ENCODE peak calls at places on chromosomes 3 and 15, in six cellular contexts. One of them, this sample, is unnamed. For H3K27me3 and H3K9me3, the result is how much of the 10 kb centered on the place peaks cover.

GRCh38 chr3:102400142-102400541 is 34.7 kb upstream of the ZPLD1 start:
- DNase-seq in ovary: no peak
- DNase-seq in right atrium auricular region: no peak
- DNase-seq in AG04450: no peak
- DNase-seq in endothelial cell of umbilical vein: no peak
- DNase-seq in psoas muscle: no peak
- DNase-seq in this sample: no peak

GRCh38 chr3:183252973-183253363 is at the start of gene B3GNT5:
- DNase-seq in ovary: peak
- DNase-seq in endothelial cell of umbilical vein: peak
- DNase-seq in right atrium auricular region: no peak
- DNase-seq in AG04450: no peak
- DNase-seq in psoas muscle: peak
- DNase-seq in this sample: peak

GRCh38 chr15:99613887-99614642 is 48.3 kb downstream of the MEF2A start:
- DNase-seq in ovary: no peak
- DNase-seq in endothelial cell of umbilical vein: no peak
- DNase-seq in psoas muscle: peak
- DNase-seq in right atrium auricular region: no peak
- DNase-seq in AG04450: no peak
- DNase-seq in this sample: peak

GRCh38 chr15:99451484-99451883 is 114.3 kb upstream of the MEF2A start:
- DNase-seq in right atrium auricular region: peak
- DNase-seq in psoas muscle: no peak
- DNase-seq in ovary: no peak
- DNase-seq in endothelial cell of umbilical vein: no peak
- DNase-seq in AG04450: no peak
- DNase-seq in this sample: no peak

GRCh38 chr3:24598691-24599090 is 104.0 kb upstream of the THRB start:
- DNase-seq in endothelial cell of umbilical vein: peak
- DNase-seq in ovary: no peak
- DNase-seq in AG04450: no peak
- DNase-seq in right atrium auricular region: no peak
- DNase-seq in psoas muscle: no peak
- DNase-seq in this sample: no peak

GRCh38 chr15:65558336-65558735 is 28.1 kb downstream of the HACD3 start:
- DNase-seq in AG04450: peak
- DNase-seq in right atrium auricular region: no peak
- DNase-seq in endothelial cell of umbilical vein: no peak
- DNase-seq in psoas muscle: no peak
- DNase-seq in ovary: peak
- DNase-seq in this sample: no peak

GRCh38 chr3:150107429-150108175 is 136.9 kb upstream of the PFN2 start:
- DNase-seq in ovary: no peak
- DNase-seq in endothelial cell of umbilical vein: no peak
- DNase-seq in psoas muscle: no peak
- DNase-seq in right atrium auricular region: no peak
- DNase-seq in AG04450: no peak
- DNase-seq in this sample: no peak

GRCh38 chr3:148880681-148881080 is 15.6 kb downstream of the CPA3 start:
- DNase-seq in psoas muscle: no peak
- DNase-seq in endothelial cell of umbilical vein: no peak
- DNase-seq in right atrium auricular region: no peak
- DNase-seq in ovary: no peak
- DNase-seq in AG04450: no peak
- DNase-seq in this sample: no peak

GRCh38 chr15:33994005-33994615 is 25.8 kb downstream of the CHRM5 start:
- DNase-seq in endothelial cell of umbilical vein: peak
- DNase-seq in psoas muscle: no peak
- DNase-seq in ovary: no peak
- DNase-seq in right atrium auricular region: no peak
- DNase-seq in AG04450: no peak
- DNase-seq in this sample: no peak

GRCh38 chr3:29453278-29453961 is 172.5 kb downstream of the RBMS3 start:
- DNase-seq in AG04450: no peak
- DNase-seq in endothelial cell of umbilical vein: no peak
- DNase-seq in ovary: no peak
- DNase-seq in right atrium auricular region: no peak
- DNase-seq in psoas muscle: peak
- DNase-seq in this sample: peak

GRCh38 chr15:81235781-81236507 is 39.3 kb downstream of the IL16 start:
- DNase-seq in AG04450: peak
- DNase-seq in psoas muscle: peak
- DNase-seq in ovary: peak
- DNase-seq in endothelial cell of umbilical vein: peak
- DNase-seq in right atrium auricular region: no peak
- DNase-seq in this sample: no peak

GRCh38 chr15:82790321-82790720 is 15.5 kb downstream of the FSD2 start:
- DNase-seq in ovary: no peak
- DNase-seq in AG04450: no peak
- DNase-seq in right atrium auricular region: no peak
- DNase-seq in endothelial cell of umbilical vein: no peak
- DNase-seq in psoas muscle: no peak
- DNase-seq in this sample: no peak

GRCh38 chr3:89740881-89741177 is 633.4 kb downstream of the EPHA3 start:
- DNase-seq in psoas muscle: no peak
- DNase-seq in AG04450: peak
- DNase-seq in endothelial cell of umbilical vein: no peak
- DNase-seq in ovary: no peak
- DNase-seq in right atrium auricular region: no peak
- DNase-seq in this sample: no peak

GRCh38 chr15:73388256-73388781 is 19.6 kb upstream of the HCN4 start:
- DNase-seq in endothelial cell of umbilical vein: no peak
- DNase-seq in AG04450: no peak
- DNase-seq in ovary: no peak
- DNase-seq in right atrium auricular region: no peak
- DNase-seq in psoas muscle: no peak
- DNase-seq in this sample: no peak

GRCh38 chr3:15405448-15406050 is 21.8 kb downstream of the METTL6 start:
- DNase-seq in AG04450: peak
- DNase-seq in endothelial cell of umbilical vein: peak
- DNase-seq in ovary: peak
- DNase-seq in right atrium auricular region: no peak
- DNase-seq in psoas muscle: no peak
- DNase-seq in this sample: no peak

GRCh38 chr3:130700541-130700940 is 46.1 kb downstream of the PIK3R4 start:
- DNase-seq in psoas muscle: no peak
- DNase-seq in right atrium auricular region: no peak
- DNase-seq in ovary: no peak
- DNase-seq in endothelial cell of umbilical vein: peak
- DNase-seq in AG04450: no peak
- DNase-seq in this sample: no peak

GRCh38 chr3:69565316-69565715 is 173.9 kb upstream of the MITF start:
- DNase-seq in AG04450: no peak
- DNase-seq in right atrium auricular region: no peak
- DNase-seq in ovary: no peak
- DNase-seq in endothelial cell of umbilical vein: no peak
- DNase-seq in psoas muscle: no peak
- DNase-seq in this sample: no peak

GRCh38 chr15:22888120-22888859 is 49.8 kb downstream of the NIPA2 start:
- DNase-seq in right atrium auricular region: no peak
- DNase-seq in psoas muscle: no peak
- DNase-seq in endothelial cell of umbilical vein: peak
- DNase-seq in AG04450: peak
- DNase-seq in ovary: no peak
- DNase-seq in this sample: no peak

GRCh38 chr3:142866841-142867631 is 21.8 kb downstream of the PCOLCE2 start:
- DNase-seq in right atrium auricular region: no peak
- DNase-seq in endothelial cell of umbilical vein: no peak
- DNase-seq in ovary: no peak
- DNase-seq in psoas muscle: no peak
- DNase-seq in AG04450: no peak
- DNase-seq in this sample: no peak

GRCh38 chr3:31242026-31242455 is 290.7 kb upstream of the STT3B start:
- DNase-seq in ovary: no peak
- DNase-seq in psoas muscle: no peak
- DNase-seq in right atrium auricular region: no peak
- DNase-seq in AG04450: no peak
- DNase-seq in endothelial cell of umbilical vein: no peak
- DNase-seq in this sample: no peak

GRCh38 chr3:128491071-128491899 is 1.7 kb downstream of the GATA2 start:
- DNase-seq in right atrium auricular region: no peak
- DNase-seq in psoas muscle: no peak
- DNase-seq in AG04450: no peak
- DNase-seq in endothelial cell of umbilical vein: peak
- DNase-seq in ovary: no peak
- DNase-seq in this sample: no peak
- H3K27me3 ChIP-seq in right atrium auricular region: under half
- H3K27me3 ChIP-seq in psoas muscle: half or more
- H3K27me3 ChIP-seq in AG04450: under half
- H3K27me3 ChIP-seq in endothelial cell of umbilical vein: under half
- H3K27me3 ChIP-seq in ovary: under half
- H3K27me3 ChIP-seq in this sample: under half

DNA sequence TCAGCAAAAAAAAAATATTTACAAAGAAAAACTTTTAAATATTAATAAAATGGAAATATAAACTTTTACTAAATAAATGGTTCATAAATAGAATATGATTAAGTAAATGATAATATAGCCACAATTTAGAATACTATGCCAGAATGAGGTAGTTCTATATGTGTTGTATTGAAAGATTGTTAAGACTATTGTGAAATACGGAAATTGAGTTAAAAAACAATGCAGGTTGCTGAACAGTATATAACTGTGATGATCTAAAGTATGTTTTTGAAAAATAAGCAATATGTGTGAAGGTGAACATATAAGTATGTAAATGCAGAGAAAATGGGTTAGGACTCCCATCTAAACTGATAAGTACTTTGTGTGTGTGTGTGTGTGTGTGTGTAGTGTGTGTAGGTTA is 1.2 kb downstream of the ZNF35 start:
- DNase-seq in endothelial cell of umbilical vein: no peak
- DNase-seq in ovary: no peak
- DNase-seq in psoas muscle: no peak
- DNase-seq in AG04450: no peak
- DNase-seq in right atrium auricular region: no peak
- DNase-seq in this sample: no peak
- H3K9me3 ChIP-seq in endothelial cell of umbilical vein: under half
- H3K9me3 ChIP-seq in ovary: under half
- H3K9me3 ChIP-seq in psoas muscle: under half
- H3K9me3 ChIP-seq in AG04450: under half
- H3K9me3 ChIP-seq in right atrium auricular region: under half
- H3K9me3 ChIP-seq in this sample: under half

GRCh38 chr3:113354307-113354706 is 87.0 kb downstream of the CFAP44 start:
- DNase-seq in ovary: no peak
- DNase-seq in right atrium auricular region: no peak
- DNase-seq in AG04450: no peak
- DNase-seq in psoas muscle: no peak
- DNase-seq in endothelial cell of umbilical vein: no peak
- DNase-seq in this sample: no peak
- H3K27me3 ChIP-seq in ovary: under half
- H3K27me3 ChIP-seq in right atrium auricular region: under half
- H3K27me3 ChIP-seq in AG04450: under half
- H3K27me3 ChIP-seq in psoas muscle: under half
- H3K27me3 ChIP-seq in endothelial cell of umbilical vein: under half
- H3K27me3 ChIP-seq in this sample: under half

GRCh38 chr3:80395023-80395422 is 627.2 kb upstream of the ROBO1 start:
- DNase-seq in endothelial cell of umbilical vein: no peak
- DNase-seq in right atrium auricular region: no peak
- DNase-seq in ovary: no peak
- DNase-seq in AG04450: no peak
- DNase-seq in psoas muscle: no peak
- DNase-seq in this sample: no peak

DNA sequence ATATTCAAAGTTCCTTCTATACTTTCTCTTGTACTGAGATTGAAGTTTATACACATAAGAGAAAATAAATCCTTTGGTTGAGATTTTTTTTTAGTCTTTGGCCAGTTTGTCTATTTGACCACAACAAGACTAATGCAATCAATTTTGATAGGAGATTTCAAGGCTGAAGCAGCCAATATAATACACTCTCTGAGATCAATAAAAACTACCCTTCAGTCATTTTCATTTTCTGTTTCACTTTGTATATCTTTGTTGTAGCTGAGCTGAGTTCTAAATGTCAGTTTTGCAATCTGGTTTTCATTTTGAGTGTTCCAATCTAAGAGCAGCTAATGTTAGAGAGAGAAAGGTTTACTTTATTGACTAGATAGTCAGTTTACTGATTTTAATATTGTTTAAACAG is 623.8 kb upstream of the ROBO1 start:
- DNase-seq in ovary: no peak
- DNase-seq in psoas muscle: no peak
- DNase-seq in AG04450: no peak
- DNase-seq in right atrium auricular region: no peak
- DNase-seq in endothelial cell of umbilical vein: no peak
- DNase-seq in this sample: no peak
- H3K9me3 ChIP-seq in ovary: under half
- H3K9me3 ChIP-seq in psoas muscle: under half
- H3K9me3 ChIP-seq in AG04450: under half
- H3K9me3 ChIP-seq in right atrium auricular region: under half
- H3K9me3 ChIP-seq in endothelial cell of umbilical vein: under half
- H3K9me3 ChIP-seq in this sample: under half

GRCh38 chr15:52800852-52801747 is 11.0 kb upstream of the ONECUT1 start:
- DNase-seq in ovary: no peak
- DNase-seq in psoas muscle: no peak
- DNase-seq in endothelial cell of umbilical vein: no peak
- DNase-seq in AG04450: no peak
- DNase-seq in right atrium auricular region: no peak
- DNase-seq in this sample: no peak
- H3K27me3 ChIP-seq in ovary: under half
- H3K27me3 ChIP-seq in psoas muscle: half or more
- H3K27me3 ChIP-seq in endothelial cell of umbilical vein: half or more
- H3K27me3 ChIP-seq in AG04450: half or more
- H3K27me3 ChIP-seq in right atrium auricular region: half or more
- H3K27me3 ChIP-seq in this sample: under half

GRCh38 chr3:43013743-43014155 is 34.6 kb downstream of the GASK1A start:
- DNase-seq in ovary: no peak
- DNase-seq in AG04450: no peak
- DNase-seq in endothelial cell of umbilical vein: no peak
- DNase-seq in psoas muscle: no peak
- DNase-seq in right atrium auricular region: no peak
- DNase-seq in this sample: no peak

GRCh38 chr3:43012189-43012588 is 33.1 kb downstream of the GASK1A start:
- DNase-seq in right atrium auricular region: no peak
- DNase-seq in psoas muscle: no peak
- DNase-seq in endothelial cell of umbilical vein: no peak
- DNase-seq in ovary: no peak
- DNase-seq in AG04450: no peak
- DNase-seq in this sample: no peak

GRCh38 chr3:43011638-43012037 is 32.5 kb downstream of the GASK1A start:
- DNase-seq in endothelial cell of umbilical vein: no peak
- DNase-seq in psoas muscle: no peak
- DNase-seq in ovary: no peak
- DNase-seq in AG04450: no peak
- DNase-seq in right atrium auricular region: no peak
- DNase-seq in this sample: no peak

GRCh38 chr3:43014216-43014615 is 35.1 kb downstream of the GASK1A start:
- DNase-seq in ovary: no peak
- DNase-seq in psoas muscle: no peak
- DNase-seq in AG04450: no peak
- DNase-seq in right atrium auricular region: no peak
- DNase-seq in endothelial cell of umbilical vein: no peak
- DNase-seq in this sample: no peak

GRCh38 chr3:43013256-43013655 is 34.1 kb downstream of the GASK1A start:
- DNase-seq in endothelial cell of umbilical vein: no peak
- DNase-seq in right atrium auricular region: no peak
- DNase-seq in AG04450: no peak
- DNase-seq in ovary: no peak
- DNase-seq in psoas muscle: no peak
- DNase-seq in this sample: no peak
- H3K9me3 ChIP-seq in endothelial cell of umbilical vein: under half
- H3K9me3 ChIP-seq in right atrium auricular region: under half
- H3K9me3 ChIP-seq in AG04450: under half
- H3K9me3 ChIP-seq in ovary: under half
- H3K9me3 ChIP-seq in psoas muscle: under half
- H3K9me3 ChIP-seq in this sample: under half